ENCODE peak calls at places on chromosome 11, in seven cellular contexts. C is heart right ventricle; E is heart left ventricle; U is endothelial cell of umbilical vein; N is astrocyte; W is CD8-positive, alpha-beta memory T cell; G is CD8-positive, alpha-beta T cell. H is an unnamed sample. For H3K9me3 and H3K27me3, the result is how much of the 10 kb centered on the place peaks cover.

GRCh38 chr11:116613201-116613910 is 159.4 kb downstream of the BUD13 start:
- DNase-seq in C (no peak), E (no peak), U (no peak), N (no peak), W (no peak), G (no peak), H (no peak)

GRCh38 chr11:65500262-65501004 is 1.6 kb downstream of the MALAT1 start:
- DNase-seq in C (no peak), E (no peak), U (peak), N (peak), W (peak), G (no peak), H (no peak)

GRCh38 chr11:114847599-114847998 is 169.3 kb downstream of the NXPE2 start:
- DNase-seq in C (no peak), E (no peak), U (no peak), N (no peak), W (no peak), G (no peak), H (no peak)

GRCh38 chr11:29707924-29708323 is 308.9 kb downstream of the KCNA4 start:
- DNase-seq in C (no peak), E (no peak), U (no peak), N (no peak), W (no peak), G (no peak), H (no peak)

GRCh38 chr11:63764201-63764711 is 4.3 kb downstream of the ZFTA start:
- DNase-seq in C (no peak), E (no peak), U (no peak), N (no peak), W (no peak), G (no peak), H (no peak)

GRCh38 chr11:17544181-17544622 is at the start of gene USH1C:
- DNase-seq in C (peak), E (no peak), U (no peak), N (no peak), W (peak), G (no peak), H (peak)

GRCh38 chr11:1566381-1567051 is 5.6 kb downstream of the DUSP8 start:
- DNase-seq in C (no peak), E (no peak), U (no peak), N (no peak), W (no peak), G (no peak), H (no peak)

GRCh38 chr11:27723685-27724084 is 23.4 kb upstream of the BDNF start:
- DNase-seq in C (no peak), E (no peak), U (no peak), N (no peak), W (no peak), G (no peak), H (no peak)

GRCh38 chr11:126102436-126102894 is 39.8 kb upstream of the CDON start:
- DNase-seq in C (peak), E (no peak), U (no peak), N (peak), W (no peak), G (no peak), H (no peak)

GRCh38 chr11:13329670-13330401 is 52.2 kb downstream of the BMAL1 start:
- DNase-seq in C (no peak), E (no peak), U (no peak), N (peak), W (no peak), G (no peak), H (no peak)

GRCh38 chr11:122157540-122158173 is 41.6 kb upstream of the BLID start:
- DNase-seq in C (no peak), E (no peak), U (peak), N (no peak), W (no peak), G (no peak), H (no peak)

GRCh38 chr11:28713850-28714249 is 605.7 kb downstream of the METTL15 start:
- DNase-seq in C (no peak), E (no peak), U (no peak), N (no peak), W (no peak), G (no peak), H (no peak)

GRCh38 chr11:130737866-130738431 is 178.3 kb downstream of the SNX19 start:
- DNase-seq in C (peak), E (peak), U (peak), N (peak), W (no peak), G (no peak), H (peak)

GRCh38 chr11:130740819-130741218 is 175.5 kb downstream of the SNX19 start:
- DNase-seq in C (no peak), E (no peak), U (peak), N (peak), W (no peak), G (no peak), H (no peak)

GRCh38 chr11:130737041-130737830 is 179.0 kb downstream of the SNX19 start:
- DNase-seq in C (no peak), E (no peak), U (no peak), N (peak), W (no peak), G (no peak), H (no peak)

GRCh38 chr11:130738618-130739017 is 177.7 kb downstream of the SNX19 start:
- DNase-seq in C (no peak), E (no peak), U (no peak), N (peak), W (no peak), G (no peak), H (no peak)
- H3K9me3 ChIP-seq in C (under half), E (under half), U (under half), N (under half), W (under half), G (under half), H (under half)

GRCh38 chr11:11579012-11579755 is 42.6 kb downstream of the GALNT18 start:
- DNase-seq in C (peak), E (no peak), U (no peak), N (no peak), W (no peak), G (no peak), H (no peak)

GRCh38 chr11:11582261-11582701 is 39.5 kb downstream of the GALNT18 start:
- DNase-seq in C (no peak), E (no peak), U (peak), N (no peak), W (no peak), G (no peak), H (no peak)

GRCh38 chr11:11581493-11581880 is 40.3 kb downstream of the GALNT18 start:
- DNase-seq in C (no peak), E (no peak), U (no peak), N (no peak), W (no peak), G (no peak), H (no peak)

GRCh38 chr11:11580012-11580411 is 41.8 kb downstream of the GALNT18 start:
- DNase-seq in C (no peak), E (no peak), U (no peak), N (no peak), W (no peak), G (no peak), H (no peak)

GRCh38 chr11:11580831-11581492 is 40.8 kb downstream of the GALNT18 start:
- DNase-seq in C (no peak), E (no peak), U (no peak), N (no peak), W (no peak), G (no peak), H (no peak)
- H3K27me3 ChIP-seq in C (under half), E (under half), U (under half), N (under half), W (under half), G (under half), H (under half)

GRCh38 chr11:70595016-70595415 is 196.7 kb downstream of the CTTN start:
- DNase-seq in C (no peak), E (peak), U (no peak), N (no peak), W (no peak), G (no peak), H (no peak)

GRCh38 chr11:70597751-70598377 is 199.5 kb downstream of the CTTN start:
- DNase-seq in C (no peak), E (peak), U (no peak), N (no peak), W (no peak), G (no peak), H (no peak)

GRCh38 chr11:70595452-70595851 is 197.1 kb downstream of the CTTN start:
- DNase-seq in C (no peak), E (peak), U (no peak), N (peak), W (no peak), G (no peak), H (no peak)

GRCh38 chr11:70597006-70597555 is 198.8 kb downstream of the CTTN start:
- DNase-seq in C (no peak), E (peak), U (no peak), N (no peak), W (no peak), G (no peak), H (no peak)

DNA sequence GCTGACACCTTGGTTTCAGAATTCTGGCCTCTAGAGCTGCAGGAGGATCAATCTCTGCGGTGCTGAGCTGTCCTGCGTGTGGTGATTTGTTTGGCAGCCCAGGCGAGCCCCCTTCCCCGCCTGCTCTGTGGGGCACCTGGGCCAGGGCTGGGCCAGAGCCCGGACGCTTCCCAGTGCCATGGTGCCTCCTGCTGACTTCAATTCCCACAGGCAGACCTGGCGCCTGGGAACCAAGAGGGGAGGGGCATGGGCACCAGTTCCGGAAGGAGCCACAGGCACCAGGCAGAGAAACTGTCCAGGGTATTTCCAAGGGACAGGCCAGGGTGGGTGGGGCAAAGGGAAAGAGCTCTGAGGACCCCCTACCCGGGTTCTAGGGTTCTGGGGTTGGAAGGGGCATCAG is 197.8 kb downstream of the CTTN start:
- DNase-seq in C (no peak), E (peak), U (no peak), N (no peak), W (no peak), G (no peak), H (no peak)
- H3K9me3 ChIP-seq in C (under half), E (under half), U (under half), N (under half), W (under half), G (under half), H (under half)

GRCh38 chr11:31798057-31799035 is 12.8 kb downstream of the PAX6 start:
- DNase-seq in C (no peak), E (peak), U (no peak), N (no peak), W (no peak), G (no peak), H (peak)

GRCh38 chr11:31797227-31798056 is 13.7 kb downstream of the PAX6 start:
- DNase-seq in C (no peak), E (peak), U (no peak), N (no peak), W (no peak), G (no peak), H (no peak)

GRCh38 chr11:31794546-31794945 is 16.6 kb downstream of the PAX6 start:
- DNase-seq in C (no peak), E (no peak), U (no peak), N (no peak), W (no peak), G (no peak), H (no peak)

GRCh38 chr11:31795706-31796522 is 15.2 kb downstream of the PAX6 start:
- DNase-seq in C (no peak), E (no peak), U (no peak), N (no peak), W (no peak), G (no peak), H (peak)

GRCh38 chr11:31796523-31797226 is 14.4 kb downstream of the PAX6 start:
- DNase-seq in C (no peak), E (no peak), U (no peak), N (no peak), W (no peak), G (no peak), H (no peak)
- H3K27me3 ChIP-seq in C (half or more), E (under half), U (half or more), N (under half), W (under half), G (under half), H (under half)

DNA sequence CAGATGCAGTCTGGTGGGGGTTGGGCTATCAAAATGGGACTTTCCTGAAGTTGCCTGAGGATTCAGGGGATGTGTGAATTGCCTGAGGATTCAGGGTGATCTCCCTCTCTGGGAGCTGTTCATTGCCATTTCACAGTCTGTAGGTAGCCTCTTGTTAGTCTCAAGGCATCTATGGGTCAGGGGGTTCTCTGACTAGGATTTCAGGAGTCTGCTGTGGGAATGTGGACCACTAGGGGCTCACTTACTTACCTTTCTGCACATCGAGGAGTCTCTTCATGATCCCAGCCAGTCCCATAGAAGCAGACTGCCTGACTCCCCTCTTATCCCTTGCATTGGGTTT is 54.0 kb downstream of the KCNQ1OT1 start:
- DNase-seq in C (no peak), E (no peak), U (no peak), N (no peak), W (no peak), G (no peak), H (no peak)
- H3K9me3 ChIP-seq in C (under half), E (half or more), U (under half), N (under half), W (under half), G (under half), H (under half)

H was measured in aorta.